ENCODE peak calls at places on chromosomes 6 and 20, in eight cellular contexts. U, W, B, O, Q, G, I and Y are unnamed samples.

GRCh38 chr6:138546733-138547185 is 47.5 kb upstream of the NHSL1 start:
- DNase-seq in U (no peak), W (peak), B (no peak), O (no peak), Q (no peak), G (no peak), I (no peak), Y (no peak)

GRCh38 chr6:73152998-73153757 is 72.1 kb downstream of the KHDC1L start:
- DNase-seq in U (no peak), W (peak), B (no peak), O (no peak), Q (no peak), G (no peak), I (no peak), Y (no peak)

GRCh38 chr6:122696853-122697252 is 82.7 kb upstream of the FABP7 start:
- DNase-seq in U (no peak), W (peak), B (no peak), O (no peak), Q (no peak), G (no peak), I (no peak), Y (no peak)

GRCh38 chr20:17646209-17646717 is 35.8 kb downstream of the RRBP1 start:
- DNase-seq in U (no peak), W (no peak), B (no peak), O (no peak), Q (no peak), G (no peak), I (no peak), Y (no peak)

GRCh38 chr6:105781248-105781647 is 304.9 kb upstream of the PRDM1 start:
- DNase-seq in U (no peak), W (peak), B (no peak), O (no peak), Q (no peak), G (no peak), I (no peak), Y (no peak)

GRCh38 chr6:166958926-166959861 is 2.8 kb upstream of the RNASET2 start:
- DNase-seq in U (no peak), W (no peak), B (peak), O (no peak), Q (no peak), G (peak), I (peak), Y (peak)

GRCh38 chr20:13788167-13788834 is 3.5 kb downstream of the NDUFAF5 start:
- DNase-seq in U (peak), W (peak), B (peak), O (no peak), Q (peak), G (peak), I (no peak), Y (peak)

GRCh38 chr6:17101422-17102257 is at the start of gene STMND1:
- DNase-seq in U (no peak), W (peak), B (no peak), O (no peak), Q (peak), G (no peak), I (no peak), Y (no peak)

GRCh38 chr6:21891065-21891464 is 297.5 kb downstream of the SOX4 start:
- DNase-seq in U (no peak), W (no peak), B (no peak), O (no peak), Q (no peak), G (no peak), I (no peak), Y (no peak)

GRCh38 chr6:15026832-15027231 is 219.0 kb upstream of the JARID2 start:
- DNase-seq in U (peak), W (peak), B (no peak), O (no peak), Q (no peak), G (no peak), I (peak), Y (no peak)

GRCh38 chr6:163646133-163646532 is 231.6 kb downstream of the QKI start:
- DNase-seq in U (no peak), W (no peak), B (no peak), O (no peak), Q (no peak), G (no peak), I (no peak), Y (no peak)

GRCh38 chr6:1136415-1136774 is 175.5 kb upstream of the FOXQ1 start:
- DNase-seq in U (no peak), W (peak), B (no peak), O (no peak), Q (no peak), G (no peak), I (peak), Y (no peak)

GRCh38 chr6:163087981-163088380 is 326.5 kb upstream of the QKI start:
- DNase-seq in U (no peak), W (no peak), B (no peak), O (no peak), Q (no peak), G (no peak), I (no peak), Y (no peak)

GRCh38 chr6:11615214-11615602 is 77.7 kb downstream of the TMEM170B start:
- DNase-seq in U (no peak), W (peak), B (no peak), O (no peak), Q (no peak), G (no peak), I (no peak), Y (no peak)

GRCh38 chr20:33322456-33322855 is 39.4 kb downstream of the BPIFB1 start:
- DNase-seq in U (no peak), W (no peak), B (no peak), O (no peak), Q (no peak), G (no peak), I (no peak), Y (no peak)

GRCh38 chr6:22433745-22434144 is 135.6 kb upstream of the HDGFL1 start:
- DNase-seq in U (no peak), W (peak), B (no peak), O (no peak), Q (no peak), G (no peak), I (no peak), Y (no peak)

GRCh38 chr6:36625161-36625919 is 31.2 kb downstream of the SRSF3 start:
- DNase-seq in U (no peak), W (peak), B (peak), O (no peak), Q (peak), G (no peak), I (peak), Y (no peak)

GRCh38 chr6:113645576-113645970 is 211.6 kb upstream of the MARCKS start:
- DNase-seq in U (peak), W (peak), B (no peak), O (no peak), Q (no peak), G (no peak), I (no peak), Y (no peak)

GRCh38 chr6:89035252-89036106 is 45.1 kb upstream of the PNRC1 start:
- DNase-seq in U (peak), W (peak), B (peak), O (no peak), Q (no peak), G (no peak), I (peak), Y (no peak)

GRCh38 chr20:45842169-45842812 is 8.7 kb downstream of the SNX21 start:
- DNase-seq in U (no peak), W (no peak), B (no peak), O (no peak), Q (no peak), G (peak), I (no peak), Y (peak)

GRCh38 chr6:14948586-14949245 is 297.2 kb upstream of the JARID2 start:
- DNase-seq in U (no peak), W (no peak), B (no peak), O (no peak), Q (no peak), G (no peak), I (no peak), Y (no peak)

GRCh38 chr6:82239597-82239996 is 7.9 kb downstream of the IBTK start:
- DNase-seq in U (no peak), W (no peak), B (no peak), O (no peak), Q (no peak), G (no peak), I (no peak), Y (no peak)

GRCh38 chr6:102022803-102023202 is 629.3 kb downstream of the GRIK2 start:
- DNase-seq in U (no peak), W (no peak), B (no peak), O (no peak), Q (no peak), G (no peak), I (no peak), Y (no peak)

GRCh38 chr6:106519460-106520394 is 109.6 kb downstream of the RTN4IP1 start:
- DNase-seq in U (peak), W (peak), B (peak), O (no peak), Q (no peak), G (peak), I (no peak), Y (peak)

GRCh38 chr20:62908971-62909791 is 17.1 kb downstream of the DIDO1 start:
- DNase-seq in U (no peak), W (no peak), B (no peak), O (no peak), Q (no peak), G (no peak), I (no peak), Y (no peak)

GRCh38 chr20:51422912-51423667 is 119.4 kb downstream of the NFATC2 start:
- DNase-seq in U (no peak), W (no peak), B (no peak), O (no peak), Q (no peak), G (no peak), I (no peak), Y (peak)

GRCh38 chr20:11810316-11811130 is 107.2 kb upstream of the BTBD3 start:
- DNase-seq in U (no peak), W (peak), B (no peak), O (no peak), Q (peak), G (no peak), I (no peak), Y (no peak)

GRCh38 chr6:5525209-5525608 is 263.9 kb downstream of the FARS2 start:
- DNase-seq in U (peak), W (peak), B (no peak), O (no peak), Q (no peak), G (no peak), I (no peak), Y (no peak)

GRCh38 chr20:25239387-25240370 is 8.2 kb upstream of the PYGB start:
- DNase-seq in U (no peak), W (no peak), B (no peak), O (no peak), Q (no peak), G (no peak), I (no peak), Y (no peak)

GRCh38 chr6:165701005-165701404 is 38.0 kb upstream of the PDE10A start:
- DNase-seq in U (no peak), W (no peak), B (no peak), O (no peak), Q (no peak), G (no peak), I (peak), Y (no peak)

DNA sequence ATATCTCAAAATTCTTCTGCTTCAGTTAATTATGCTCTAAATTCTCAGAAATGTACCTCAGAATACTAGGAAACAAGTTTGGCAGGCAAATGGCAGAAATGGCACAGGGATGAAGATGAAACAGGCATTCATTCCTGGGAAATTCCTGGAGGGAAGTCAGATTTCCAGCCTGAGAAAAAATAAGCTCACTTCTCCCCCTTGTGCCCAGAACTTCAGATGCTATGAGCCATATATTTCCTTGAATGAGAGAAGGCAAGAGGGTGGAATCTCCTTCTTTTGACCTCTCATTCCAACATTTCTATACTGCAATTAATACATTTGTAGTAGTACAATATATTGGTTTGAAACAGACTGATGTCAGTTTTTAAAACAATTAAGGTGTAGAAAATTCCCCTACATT is 22.8 kb downstream of the RGS17 start:
- DNase-seq in U (peak), W (peak), B (no peak), O (no peak), Q (peak), G (no peak), I (no peak), Y (no peak)
- TF ChIP-seq CTCF in U (peak), W (peak), B (peak), O (peak), Q (peak), G (no peak), I (peak), Y (no peak)

GRCh38 chr20:35907017-35907685 is 47.2 kb downstream of the SCAND1 start:
- DNase-seq in U (no peak), W (no peak), B (no peak), O (no peak), Q (no peak), G (no peak), I (peak), Y (no peak)
- TF ChIP-seq CTCF in U (no peak), W (no peak), B (no peak), O (no peak), Q (no peak), G (no peak), I (no peak), Y (no peak)

GRCh38 chr6:18509871-18510643 is 122.9 kb downstream of the RNF144B start:
- DNase-seq in U (no peak), W (no peak), B (no peak), O (no peak), Q (no peak), G (no peak), I (no peak), Y (no peak)
- TF ChIP-seq CTCF in U (no peak), W (no peak), B (no peak), O (no peak), Q (no peak), G (no peak), I (no peak), Y (no peak)

GRCh38 chr6:127069659-127070279 is 48.7 kb upstream of the RSPO3 start:
- DNase-seq in U (peak), W (peak), B (no peak), O (no peak), Q (peak), G (no peak), I (no peak), Y (no peak)
- TF ChIP-seq CTCF in U (peak), W (peak), B (peak), O (peak), Q (peak), G (no peak), I (peak), Y (peak)